ENCODE peak calls at places on chromosomes 7 and 10, in eight cellular contexts. E is mammary epithelial cell, I is choroid plexus epithelial cell, T is sigmoid colon, A is HL-60, G is esophagus squamous epithelium, O is fibroblast of pulmonary artery, C is fibroblast of lung. U is an unnamed sample.

GRCh38 chr7:129829677-129830631 is 122.8 kb downstream of the UBE2H start:
- DNase-seq in E (peak; percentile 68), I (peak; percentile 92), T (peak; percentile 86), A (peak; percentile 67), G (no peak), O (peak; percentile 90), C (peak; percentile 79), U (peak; percentile 84)

GRCh38 chr10:91103384-91104184 is 116.9 kb upstream of the PCGF5 start:
- DNase-seq in E (no peak), I (peak; percentile 27), T (no peak), A (no peak), G (no peak), O (peak; percentile 11), C (no peak), U (peak; percentile 45)

GRCh38 chr7:27520828-27521790 is 141.6 kb downstream of the HIBADH start:
- DNase-seq in E (no peak), I (peak; percentile 79), T (peak; percentile 78), A (no peak), G (no peak), O (peak; percentile 85), C (peak; percentile 17), U (no peak)

GRCh38 chr7:158549176-158549833 is 38.3 kb downstream of the PTPRN2 start:
- DNase-seq in E (no peak), I (peak; percentile 54), T (no peak), A (no peak), G (no peak), O (peak; percentile 14), C (no peak), U (no peak)

GRCh38 chr10:123205041-123205440 is 50.8 kb downstream of the BUB3 start:
- DNase-seq in E (no peak), I (no peak), T (no peak), A (no peak), G (no peak), O (no peak), C (no peak), U (no peak)

GRCh38 chr10:125152646-125153368 is 7.6 kb downstream of the CTBP2 start:
- DNase-seq in E (no peak), I (peak; percentile 40), T (peak; percentile 87), A (no peak), G (no peak), O (no peak), C (peak; percentile 39), U (no peak)

GRCh38 chr10:48655426-48656240 is 29.0 kb upstream of the WDFY4 start:
- DNase-seq in E (peak; percentile 62), I (peak; percentile 47), T (peak; percentile 80), A (no peak), G (no peak), O (peak; percentile 59), C (peak; percentile 68), U (no peak)

GRCh38 chr7:69419928-69420327 is 178.3 kb upstream of the AUTS2 start:
- DNase-seq in E (no peak), I (no peak), T (no peak), A (no peak), G (no peak), O (no peak), C (peak; percentile 71), U (peak; percentile 79)

GRCh38 chr7:151454306-151454705 is 14.4 kb upstream of the CRYGN start:
- DNase-seq in E (no peak), I (no peak), T (no peak), A (no peak), G (no peak), O (no peak), C (no peak), U (no peak)

GRCh38 chr7:111401516-111401915 is 160.8 kb downstream of the IMMP2L start:
- DNase-seq in E (no peak), I (peak; percentile 11), T (no peak), A (peak; percentile 2), G (no peak), O (no peak), C (peak; percentile 77), U (no peak)

GRCh38 chr7:35804571-35804970 is 3.7 kb downstream of the SEPTIN7 start:
- DNase-seq in E (no peak), I (no peak), T (no peak), A (no peak), G (no peak), O (no peak), C (no peak), U (no peak)
- H3K4me3 ChIP-seq in E (no peak overlapping the region), I (no peak overlapping the region), T (no peak overlapping the region), A (no peak overlapping the region), G (no peak overlapping the region), O (no peak overlapping the region), C (no peak overlapping the region), U (no peak overlapping the region)

GRCh38 chr10:18313626-18314025 is 173.4 kb downstream of the CACNB2 start:
- DNase-seq in E (no peak), I (no peak), T (no peak), A (no peak), G (no peak), O (no peak), C (no peak), U (no peak)

GRCh38 chr10:18308600-18308999 is 168.4 kb downstream of the CACNB2 start:
- DNase-seq in E (no peak), I (no peak), T (no peak), A (no peak), G (no peak), O (no peak), C (peak; percentile 53), U (no peak)

GRCh38 chr10:18310761-18311160 is 170.5 kb downstream of the CACNB2 start:
- DNase-seq in E (no peak), I (no peak), T (no peak), A (no peak), G (no peak), O (no peak), C (no peak), U (no peak)

GRCh38 chr10:18312385-18313145 is 172.3 kb downstream of the CACNB2 start:
- DNase-seq in E (peak; percentile 0), I (peak; percentile 70), T (no peak), A (no peak), G (no peak), O (peak; percentile 55), C (peak; percentile 48), U (peak; percentile 34)

DNA sequence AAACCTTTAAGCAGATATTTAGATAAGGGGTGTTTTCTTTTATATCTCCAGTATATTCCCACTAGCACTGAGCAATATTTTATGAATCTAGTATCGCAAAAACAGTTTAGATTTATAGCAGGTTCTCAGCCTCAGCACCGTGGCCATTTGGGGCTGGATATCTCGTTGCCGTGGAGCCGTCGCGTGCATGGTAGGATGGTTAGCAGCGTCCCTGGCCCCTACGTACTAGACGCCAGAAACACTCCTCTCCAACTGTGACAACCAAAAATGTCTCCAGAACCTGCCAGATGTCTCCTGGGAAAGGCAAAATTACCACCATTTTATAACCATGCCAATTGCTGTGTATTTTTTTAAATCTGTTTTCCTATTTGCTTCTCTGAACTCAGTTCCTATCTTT is 172.9 kb downstream of the CACNB2 start:
- DNase-seq in E (no peak), I (no peak), T (no peak), A (no peak), G (no peak), O (no peak), C (no peak), U (no peak)
- TF ChIP-seq CTCF in E (no peak), I (no peak), T (no peak), A (no peak), G (no peak), O (no peak), C (no peak), U (no peak)

DNA sequence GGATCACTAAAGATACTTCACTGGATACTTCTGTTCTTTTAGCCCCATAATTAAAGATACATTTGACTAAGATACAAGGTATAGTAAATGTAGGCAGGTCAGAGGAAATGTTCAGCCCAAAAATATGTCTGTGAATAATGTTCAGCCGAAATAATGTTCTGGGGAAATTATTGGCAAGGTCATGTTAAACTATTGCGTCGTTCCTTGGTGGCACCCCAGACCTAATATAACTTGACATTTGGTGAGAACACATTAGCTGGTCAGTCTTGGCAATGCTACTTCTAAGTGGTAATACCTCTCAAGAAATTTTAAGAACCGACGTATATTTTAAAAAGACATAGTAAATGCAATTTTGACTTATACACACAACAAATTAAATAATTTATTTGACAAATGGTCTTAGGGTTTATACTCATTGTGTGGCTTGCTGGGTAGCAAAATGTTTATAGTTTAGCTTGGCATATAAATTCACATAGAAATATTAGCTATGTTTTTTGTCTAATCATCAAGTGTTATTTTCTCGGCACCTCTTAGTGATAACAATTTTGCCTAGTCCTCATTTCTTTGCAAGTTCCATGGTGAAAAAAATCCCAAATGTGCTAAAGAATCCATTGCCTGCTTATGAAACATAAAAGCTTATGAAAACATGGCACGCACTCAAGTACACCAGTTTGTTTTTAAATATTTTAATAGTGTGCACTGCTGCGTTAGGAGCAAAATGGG is 270.3 kb upstream of the NEBL start:
- DNase-seq in E (no peak), I (no peak), T (no peak), A (no peak), G (no peak), O (no peak), C (no peak), U (no peak)
- H3K4me3 ChIP-seq in E (no peak overlapping the region), I (peak overlapping the region; percentile 40), T (no peak overlapping the region), A (no peak overlapping the region), G (no peak overlapping the region), O (no peak overlapping the region), C (no peak overlapping the region), U (no peak overlapping the region)

GRCh38 chr10:73163096-73163495 is 4.7 kb downstream of the ECD start:
- DNase-seq in E (no peak), I (no peak), T (no peak), A (no peak), G (no peak), O (no peak), C (no peak), U (no peak)

GRCh38 chr10:73166972-73167371 is 836 bp downstream of the ECD start:
- DNase-seq in E (no peak), I (no peak), T (no peak), A (no peak), G (no peak), O (no peak), C (no peak), U (no peak)

GRCh38 chr10:73169320-73169719 is 1.4 kb downstream of the FAM149B1 start:
- DNase-seq in E (no peak), I (no peak), T (no peak), A (no peak), G (no peak), O (no peak), C (no peak), U (no peak)

GRCh38 chr10:73168486-73168844 is 546 bp downstream of the FAM149B1 start:
- DNase-seq in E (no peak), I (no peak), T (no peak), A (no peak), G (no peak), O (peak; percentile 46), C (no peak), U (no peak)

DNA sequence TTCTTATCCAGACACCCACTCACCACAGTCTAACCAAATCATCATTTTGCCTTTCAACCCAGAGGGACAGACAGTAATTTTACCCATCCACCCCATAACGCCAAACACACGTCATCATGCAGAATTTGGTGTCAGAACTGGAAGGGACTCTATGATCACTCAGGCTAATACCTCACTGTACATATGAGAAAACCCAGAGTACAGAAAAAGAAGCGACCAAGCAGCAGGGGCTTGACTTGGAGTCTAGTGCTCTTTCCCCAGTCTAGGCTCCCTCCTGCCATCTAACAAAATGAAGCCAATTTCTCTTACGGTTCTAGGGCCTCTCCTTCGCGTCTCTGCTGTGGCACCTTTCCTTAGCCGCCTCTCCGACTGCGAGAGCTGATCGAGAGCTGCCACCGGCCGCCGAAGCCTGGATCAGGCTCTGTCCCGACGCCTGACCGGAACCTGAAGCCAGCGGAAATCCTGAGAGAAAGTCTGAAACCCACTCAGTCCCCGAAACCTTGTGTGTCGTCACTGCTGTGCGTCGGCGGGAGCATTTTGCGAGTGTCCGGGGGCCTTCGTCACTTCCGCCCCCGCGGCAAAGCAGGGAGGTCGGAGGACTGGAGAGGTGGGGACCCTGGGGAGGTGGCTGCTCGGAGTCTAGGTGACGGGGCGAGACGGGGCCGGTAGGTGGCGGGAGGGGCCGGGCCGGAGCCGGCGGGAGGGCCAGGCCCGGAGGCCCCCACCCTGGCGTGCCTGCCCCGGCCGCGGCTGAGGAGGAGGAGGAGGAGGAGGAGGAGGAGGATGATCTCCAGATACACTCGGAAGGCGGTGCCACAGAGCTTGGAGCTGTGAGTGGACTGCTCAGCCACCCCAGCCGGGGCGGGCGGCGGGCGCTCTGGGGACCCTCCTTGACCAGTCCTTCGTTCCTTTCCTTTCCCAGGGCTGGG is at the start of the genes ECD and FAM149B1:
- DNase-seq in E (peak; percentile 96), I (peak; percentile 93), T (peak; percentile 97), A (peak; percentile 92), G (peak; percentile 50), O (peak; percentile 96), C (peak; percentile 94), U (peak; percentile 94)
- TF ChIP-seq CTCF in E (no peak), I (no peak), T (no peak), A (no peak), G (peak; percentile 48), O (no peak), C (no peak), U (peak; percentile 32)